ENCODE peak calls at places on chromosomes 7 and 10, in nine cellular contexts. N, E, T, F, R, L, J, B and A are unnamed samples. For H3K36me3, the result is how much of the 10 kb centered on the place peaks cover.

GRCh38 chr7:74343281-74344127 is 54.3 kb downstream of the CLIP2 start:
- DNase-seq in N (no peak), E (no peak), T (no peak), F (no peak), R (no peak), L (no peak), J (no peak), B (no peak), A (no peak)

GRCh38 chr10:46992794-46993552 is 81.7 kb downstream of the PTPN20 start:
- DNase-seq in N (peak), E (no peak), T (peak), F (no peak), R (no peak), L (peak), J (peak), B (peak), A (peak)

GRCh38 chr10:30510184-30510931 is 76.4 kb downstream of the MAP3K8 start:
- DNase-seq in N (no peak), E (no peak), T (no peak), F (no peak), R (no peak), L (no peak), J (no peak), B (peak), A (no peak)

GRCh38 chr10:128095753-128096469 is 30.3 kb downstream of the MKI67 start:
- DNase-seq in N (no peak), E (no peak), T (no peak), F (no peak), R (no peak), L (no peak), J (no peak), B (no peak), A (no peak)

GRCh38 chr10:3886666-3887251 is 101.8 kb upstream of the KLF6 start:
- DNase-seq in N (no peak), E (peak), T (peak), F (no peak), R (no peak), L (no peak), J (no peak), B (peak), A (no peak)

GRCh38 chr7:22486597-22486996 is 13.4 kb downstream of the STEAP1B start:
- DNase-seq in N (no peak), E (no peak), T (no peak), F (no peak), R (no peak), L (no peak), J (no peak), B (no peak), A (no peak)

GRCh38 chr10:78424721-78425120 is 391.1 kb downstream of the RPS24 start:
- DNase-seq in N (no peak), E (no peak), T (no peak), F (no peak), R (no peak), L (no peak), J (peak), B (no peak), A (no peak)

GRCh38 chr7:44077681-44078091 is 4.6 kb downstream of the POLM start:
- DNase-seq in N (no peak), E (peak), T (no peak), F (no peak), R (no peak), L (peak), J (no peak), B (no peak), A (no peak)

GRCh38 chr10:32982293-32982709 is 24.3 kb upstream of the ITGB1 start:
- DNase-seq in N (no peak), E (no peak), T (no peak), F (no peak), R (no peak), L (no peak), J (no peak), B (no peak), A (no peak)

GRCh38 chr10:113565364-113565763 is 12.5 kb downstream of the HABP2 start:
- DNase-seq in N (no peak), E (no peak), T (no peak), F (no peak), R (no peak), L (no peak), J (no peak), B (no peak), A (no peak)

GRCh38 chr10:77793831-77794230 is 132.7 kb downstream of the DLG5 start:
- DNase-seq in N (no peak), E (no peak), T (no peak), F (no peak), R (no peak), L (no peak), J (no peak), B (no peak), A (no peak)

GRCh38 chr10:73827346-73828089 is 16.1 kb upstream of the NDST2 start:
- DNase-seq in N (no peak), E (no peak), T (no peak), F (no peak), R (no peak), L (no peak), J (no peak), B (no peak), A (no peak)

GRCh38 chr10:86231796-86232560 is 134.6 kb downstream of the GRID1 start:
- DNase-seq in N (no peak), E (no peak), T (no peak), F (no peak), R (no peak), L (no peak), J (no peak), B (no peak), A (no peak)

GRCh38 chr10:56646301-56646700 is 285.2 kb upstream of the ZWINT start:
- DNase-seq in N (no peak), E (no peak), T (no peak), F (no peak), R (no peak), L (no peak), J (no peak), B (no peak), A (no peak)

GRCh38 chr10:86693721-86694369 is 25.5 kb downstream of the LDB3 start:
- DNase-seq in N (peak), E (no peak), T (peak), F (peak), R (no peak), L (no peak), J (peak), B (peak), A (no peak)

GRCh38 chr10:97222346-97222961 is 36.7 kb upstream of the SLIT1 start:
- DNase-seq in N (no peak), E (no peak), T (peak), F (no peak), R (no peak), L (no peak), J (no peak), B (no peak), A (no peak)

GRCh38 chr7:53151496-53151895 is 116.1 kb downstream of the POM121L12 start:
- DNase-seq in N (no peak), E (no peak), T (no peak), F (no peak), R (no peak), L (no peak), J (no peak), B (no peak), A (no peak)

GRCh38 chr7:137146012-137146455 is 197.5 kb downstream of the PTN start:
- DNase-seq in N (no peak), E (no peak), T (no peak), F (no peak), R (no peak), L (no peak), J (no peak), B (no peak), A (no peak)

GRCh38 chr7:102115931-102116330 is 170.7 kb upstream of the SH2B2 start:
- DNase-seq in N (no peak), E (no peak), T (no peak), F (no peak), R (no peak), L (no peak), J (no peak), B (no peak), A (peak)

GRCh38 chr7:102111063-102111757 is 175.5 kb upstream of the SH2B2 start:
- DNase-seq in N (no peak), E (no peak), T (no peak), F (no peak), R (no peak), L (no peak), J (no peak), B (peak), A (peak)

GRCh38 chr7:102115181-102115580 is 171.5 kb upstream of the SH2B2 start:
- DNase-seq in N (no peak), E (no peak), T (no peak), F (no peak), R (no peak), L (no peak), J (no peak), B (no peak), A (no peak)

GRCh38 chr7:102107474-102108104 is 179.1 kb upstream of the SH2B2 start:
- DNase-seq in N (peak), E (peak), T (no peak), F (no peak), R (no peak), L (no peak), J (no peak), B (no peak), A (peak)

DNA sequence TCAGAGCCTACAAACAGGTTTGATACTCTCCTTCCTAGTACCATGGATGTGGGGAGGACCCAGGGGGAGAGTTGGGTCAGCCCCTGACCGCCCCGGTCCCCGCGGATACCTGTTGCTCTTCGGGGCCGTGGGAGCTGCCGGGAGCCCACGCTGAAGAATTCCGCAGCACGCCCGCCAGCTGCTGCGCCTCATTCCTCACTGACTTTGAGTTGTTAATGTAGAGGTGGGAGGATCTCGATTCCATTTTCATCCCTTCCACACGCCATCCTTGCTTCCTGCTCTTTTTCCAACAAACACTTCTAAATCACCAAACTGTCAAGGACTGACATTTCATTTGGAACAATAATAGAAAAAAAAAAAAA is 174.9 kb upstream of the SH2B2 start:
- DNase-seq in N (no peak), E (no peak), T (no peak), F (no peak), R (no peak), L (no peak), J (no peak), B (peak), A (peak)
- H3K36me3 ChIP-seq in N (under half), E (half or more), T (under half), F (under half), R (under half), L (half or more), J (half or more), B (under half), A (under half)

DNA sequence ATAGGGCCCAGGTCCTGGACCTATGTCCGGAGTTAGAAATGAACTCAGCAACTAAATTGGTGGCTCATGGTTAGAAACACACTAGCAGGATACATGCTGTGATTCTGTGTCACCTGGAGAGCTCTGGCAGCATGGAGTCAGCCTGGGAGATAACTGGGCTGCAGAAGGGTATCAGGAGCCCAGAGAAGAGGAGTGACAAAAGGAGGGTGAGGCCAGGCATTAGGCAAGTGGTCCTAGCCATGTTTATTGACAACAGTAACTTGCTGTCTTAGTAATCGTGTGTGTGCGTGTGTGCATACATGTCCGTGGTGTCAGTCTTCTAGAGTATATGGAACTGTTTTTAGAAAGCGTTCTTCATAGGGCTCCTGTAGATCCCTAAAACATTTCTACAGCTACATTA is 157.5 kb upstream of the PHYHIPL start:
- DNase-seq in N (no peak), E (no peak), T (no peak), F (no peak), R (no peak), L (no peak), J (no peak), B (no peak), A (no peak)
- H3K27ac ChIP-seq in N (no peak), E (peak), T (no peak), F (no peak), R (peak), L (no peak), J (no peak), B (peak), A (no peak)

GRCh38 chr7:85322252-85322651 is 135.4 kb upstream of the SEMA3D start:
- DNase-seq in N (no peak), E (no peak), T (no peak), F (no peak), R (no peak), L (no peak), J (no peak), B (no peak), A (no peak)

GRCh38 chr7:85328599-85328998 is 141.7 kb upstream of the SEMA3D start:
- DNase-seq in N (no peak), E (no peak), T (no peak), F (no peak), R (no peak), L (no peak), J (no peak), B (no peak), A (no peak)

GRCh38 chr7:85320699-85321476 is 134.0 kb upstream of the SEMA3D start:
- DNase-seq in N (no peak), E (no peak), T (no peak), F (no peak), R (no peak), L (no peak), J (no peak), B (no peak), A (no peak)

DNA sequence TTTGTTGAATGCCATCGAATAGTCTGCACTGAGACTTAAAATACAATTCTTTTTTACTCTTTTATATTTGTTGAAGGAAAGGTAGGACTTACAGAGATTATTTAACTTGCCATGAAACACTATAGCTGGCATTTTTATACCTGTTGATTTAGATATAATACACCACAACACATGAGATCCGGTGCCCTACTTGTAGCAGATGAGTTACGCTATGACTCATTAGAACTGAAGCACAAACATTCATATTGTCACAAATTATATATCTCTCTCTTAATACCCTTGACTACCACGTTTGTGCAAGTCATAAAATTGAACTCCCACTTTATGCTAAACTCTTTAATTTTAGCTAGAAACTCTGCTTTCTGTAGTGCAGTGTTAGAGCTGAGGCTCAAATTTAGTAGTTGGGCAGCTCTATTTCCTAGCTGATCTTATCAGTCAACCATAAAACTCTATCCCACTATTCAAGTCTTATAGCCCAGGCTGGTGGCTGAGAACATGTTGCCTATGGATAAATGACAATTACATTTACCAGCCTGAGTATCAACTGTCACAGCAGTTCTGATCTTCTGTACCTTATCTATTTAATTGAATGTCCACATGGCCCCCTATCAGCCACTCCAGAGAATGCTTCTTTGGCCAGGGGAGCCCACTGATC is 137.4 kb upstream of the SEMA3D start:
- DNase-seq in N (no peak), E (no peak), T (no peak), F (no peak), R (no peak), L (no peak), J (no peak), B (no peak), A (no peak)
- TF ChIP-seq CTCF in N (no peak), E (no peak), T (no peak), F (no peak), R (no peak), L (no peak), J (no peak), B (no peak), A (no peak)

GRCh38 chr10:124825702-124826101 is 24.1 kb downstream of the ABRAXAS2 start:
- DNase-seq in N (no peak), E (no peak), T (no peak), F (no peak), R (no peak), L (no peak), J (no peak), B (no peak), A (no peak)

GRCh38 chr10:124821520-124821919 is 19.9 kb downstream of the ABRAXAS2 start:
- DNase-seq in N (no peak), E (no peak), T (no peak), F (no peak), R (no peak), L (no peak), J (no peak), B (no peak), A (no peak)

GRCh38 chr10:124824507-124824906 is 22.9 kb downstream of the ABRAXAS2 start:
- DNase-seq in N (no peak), E (no peak), T (no peak), F (no peak), R (no peak), L (no peak), J (no peak), B (no peak), A (no peak)

GRCh38 chr10:124820121-124820520 is 18.5 kb downstream of the ABRAXAS2 start:
- DNase-seq in N (no peak), E (no peak), T (no peak), F (no peak), R (no peak), L (no peak), J (no peak), B (no peak), A (no peak)
- H3K36me3 ChIP-seq in N (under half), E (half or more), T (under half), F (under half), R (under half), L (half or more), J (half or more), B (under half), A (under half)

DNA sequence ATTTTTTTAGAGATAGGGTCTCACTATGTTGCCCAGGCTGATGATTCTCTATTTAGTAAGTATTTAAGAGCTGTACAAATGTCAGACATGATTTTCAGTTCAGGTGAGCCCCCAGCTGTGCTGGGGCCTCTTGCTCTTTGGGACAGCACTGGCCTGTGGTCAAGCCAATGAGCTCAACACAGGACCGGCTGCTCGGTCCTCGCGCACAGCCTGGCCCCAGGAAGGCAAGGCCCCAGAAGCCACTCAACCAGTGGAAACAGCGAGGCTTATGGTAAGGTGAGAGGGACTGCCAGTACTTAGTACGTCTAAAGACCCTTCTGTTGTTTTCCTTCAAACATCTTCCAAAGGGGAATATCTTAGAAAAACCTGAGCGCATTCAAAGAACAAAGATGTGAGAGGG is 211.8 kb downstream of the SKIDA1 start:
- DNase-seq in N (no peak), E (no peak), T (no peak), F (no peak), R (no peak), L (no peak), J (no peak), B (no peak), A (no peak)
- H3K27ac ChIP-seq in N (no peak), E (no peak), T (no peak), F (no peak), R (no peak), L (peak), J (no peak), B (peak), A (no peak)

GRCh38 chr7:75718390-75719031 is 20.2 kb downstream of the HIP1 start:
- DNase-seq in N (no peak), E (no peak), T (no peak), F (no peak), R (no peak), L (no peak), J (no peak), B (no peak), A (no peak)
- TF ChIP-seq CTCF in N (no peak), E (no peak), T (no peak), F (no peak), R (no peak), L (no peak), J (no peak), B (no peak), A (no peak)